ENCODE peak calls at places on chromosomes 4 and X, in eight cellular contexts. Y is tibial nerve, A is right cardiac atrium, G is pancreas, Z is SK-N-SH, O is mammary epithelial cell, C is ovary, E is mesendoderm. H is an unnamed sample.

GRCh38 chr4:173827707-173828106 is 297.7 kb upstream of the HAND2 start:
- DNase-seq in O (no peak), E (peak; percentile 10), A (no peak), Y (no peak), Z (no peak), C (no peak), G (no peak), H (no peak)

GRCh38 chr4:179353791-179354190 is 1911.6 kb upstream of the AGA start:
- DNase-seq in Y (no peak), E (no peak), A (no peak), C (no peak), Z (no peak), O (no peak), G (no peak), H (no peak)

GRCh38 chrX:39577976-39578962 is 519.5 kb downstream of the BCOR start:
- DNase-seq in E (no peak), Y (peak; percentile 5), Z (no peak), O (no peak), G (no peak), C (peak; percentile 49), A (peak; percentile 79), H (no peak)

GRCh38 chrX:107537815-107538214 is 88.4 kb downstream of the FRMPD3 start:
- DNase-seq in A (peak; percentile 30), Y (peak; percentile 37), Z (peak; percentile 21), C (no peak), O (peak; percentile 27), G (no peak), E (peak; percentile 67), H (peak; percentile 1)

GRCh38 chr4:7570156-7570778 is 135.5 kb upstream of the PSAPL1 start:
- DNase-seq in O (no peak), E (no peak), A (no peak), Z (no peak), C (no peak), G (no peak), Y (no peak), H (no peak)

GRCh38 chrX:117744958-117745357 is 371.7 kb downstream of the KLHL13 start:
- DNase-seq in A (no peak), C (no peak), Y (no peak), Z (no peak), G (no peak), E (no peak), O (no peak), H (no peak)

GRCh38 chr4:172962564-172963353 is 205.9 kb upstream of the GALNT7 start:
- DNase-seq in E (no peak), Y (no peak), C (no peak), O (peak; percentile 22), G (no peak), Z (no peak), A (no peak), H (peak; percentile 55)

GRCh38 chr4:113674251-113674650 is 87.3 kb downstream of the CAMK2D start:
- DNase-seq in Z (no peak), C (no peak), Y (peak; percentile 30), O (no peak), E (no peak), A (no peak), G (no peak), H (peak; percentile 16)

GRCh38 chr4:1298461-1298860 is 8.8 kb downstream of the MAEA start:
- DNase-seq in A (peak; percentile 21), E (no peak), G (no peak), O (no peak), Y (no peak), Z (no peak), C (no peak), H (no peak)

GRCh38 chr4:86973668-86974067 is 38.9 kb downstream of the AFF1 start:
- DNase-seq in Y (no peak), A (no peak), G (no peak), O (no peak), E (no peak), Z (no peak), C (no peak), H (no peak)

GRCh38 chr4:16991455-16991854 is 93.0 kb upstream of the LDB2 start:
- DNase-seq in A (no peak), Z (no peak), E (no peak), O (no peak), G (no peak), C (no peak), Y (no peak), H (no peak)

GRCh38 chrX:151386838-151387459 is 10.1 kb upstream of the VMA21 start:
- DNase-seq in Z (no peak), G (no peak), O (no peak), C (no peak), E (no peak), A (peak; percentile 44), Y (no peak), H (peak; percentile 39)

GRCh38 chr4:14336656-14337055 is 665.6 kb upstream of the CPEB2 start:
- DNase-seq in E (no peak), A (no peak), O (peak; percentile 53), Z (no peak), G (no peak), Y (no peak), C (no peak), H (no peak)

GRCh38 chr4:37693450-37694190 is 7.4 kb upstream of the RELL1 start:
- DNase-seq in O (peak; percentile 77), Y (no peak), G (no peak), Z (no peak), E (no peak), A (no peak), C (no peak), H (peak; percentile 50)

GRCh38 chr4:945274-946102 is 13.2 kb downstream of the TMEM175 start:
- DNase-seq in E (peak; percentile 45), Z (peak; percentile 19), A (no peak), O (no peak), G (peak; percentile 36), C (peak; percentile 6), Y (no peak), H (no peak)

GRCh38 chr4:156528216-156528615 is 443.4 kb downstream of the PDGFC start:
- DNase-seq in E (no peak), Z (no peak), C (no peak), O (no peak), Y (no peak), A (no peak), G (no peak), H (no peak)

GRCh38 chr4:2469192-2469984 is 482 bp downstream of the RNF4 start:
- DNase-seq in Z (peak; percentile 72), G (peak; percentile 75), A (peak; percentile 79), O (peak; percentile 42), C (peak; percentile 28), Y (peak; percentile 16), E (peak; percentile 60), H (no peak)

GRCh38 chr4:159290321-159291030 is 187.6 kb downstream of the RAPGEF2 start:
- DNase-seq in E (no peak), C (no peak), Z (no peak), G (no peak), Y (no peak), A (no peak), O (peak; percentile 58), H (no peak)

GRCh38 chr4:184357783-184358182 is 116.6 kb downstream of the IRF2 start:
- DNase-seq in A (no peak), Z (no peak), E (no peak), C (no peak), Y (no peak), G (no peak), O (no peak), H (no peak)

GRCh38 chr4:105679186-105679585 is 29.3 kb downstream of the INTS12 start:
- DNase-seq in E (no peak), A (no peak), G (no peak), O (no peak), C (no peak), Z (no peak), Y (no peak), H (no peak)

GRCh38 chr4:55838356-55838755 is 15.1 kb upstream of the EXOC1 start:
- DNase-seq in Z (no peak), C (no peak), G (no peak), A (no peak), E (no peak), Y (no peak), O (no peak), H (no peak)

GRCh38 chrX:119235872-119236598 is at the start of gene PGRMC1:
- DNase-seq in E (peak; percentile 86), C (peak; percentile 84), Z (peak; percentile 92), O (peak; percentile 67), A (peak; percentile 92), G (peak; percentile 88), Y (peak; percentile 72), H (peak; percentile 8)

GRCh38 chrX:119234931-119235555 is 1.0 kb upstream of the PGRMC1 start:
- DNase-seq in G (no peak), E (peak; percentile 66), O (no peak), Y (peak; percentile 5), C (peak; percentile 22), Z (no peak), A (peak; percentile 59), H (no peak)

GRCh38 chrX:119238557-119238956 is 2.5 kb downstream of the PGRMC1 start:
- DNase-seq in A (no peak), G (no peak), Z (no peak), O (peak; percentile 2), C (no peak), E (no peak), Y (no peak), H (no peak)

GRCh38 chrX:119236599-119237525 is 777 bp downstream of the PGRMC1 start:
- DNase-seq in Y (peak; percentile 12), A (peak; percentile 62), E (peak; percentile 26), Z (peak; percentile 59), G (peak; percentile 69), C (peak; percentile 28), O (peak; percentile 49), H (peak; percentile 45)

GRCh38 chrX:119237526-119238035 is 1.5 kb downstream of the PGRMC1 start:
- DNase-seq in C (no peak), Z (no peak), Y (no peak), O (no peak), A (no peak), E (peak; percentile 49), G (no peak), H (no peak)
- H3K27ac ChIP-seq in C (no peak overlapping the region), Z (no peak overlapping the region), Y (peak overlapping the region; percentile 94), O (peak overlapping the region; percentile 56), A (no peak overlapping the region), E (no peak overlapping the region), G (no peak overlapping the region), H (peak overlapping the region; percentile 42)

GRCh38 chrX:133527825-133528224 is 112.5 kb upstream of the GPC4 start:
- DNase-seq in O (no peak), G (no peak), Z (no peak), A (no peak), C (no peak), Y (no peak), E (no peak), H (no peak)
- H3K27ac ChIP-seq in O (no peak overlapping the region), G (no peak overlapping the region), Z (no peak overlapping the region), A (no peak overlapping the region), C (no peak overlapping the region), Y (no peak overlapping the region), E (no peak overlapping the region), H (no peak overlapping the region)

DNA sequence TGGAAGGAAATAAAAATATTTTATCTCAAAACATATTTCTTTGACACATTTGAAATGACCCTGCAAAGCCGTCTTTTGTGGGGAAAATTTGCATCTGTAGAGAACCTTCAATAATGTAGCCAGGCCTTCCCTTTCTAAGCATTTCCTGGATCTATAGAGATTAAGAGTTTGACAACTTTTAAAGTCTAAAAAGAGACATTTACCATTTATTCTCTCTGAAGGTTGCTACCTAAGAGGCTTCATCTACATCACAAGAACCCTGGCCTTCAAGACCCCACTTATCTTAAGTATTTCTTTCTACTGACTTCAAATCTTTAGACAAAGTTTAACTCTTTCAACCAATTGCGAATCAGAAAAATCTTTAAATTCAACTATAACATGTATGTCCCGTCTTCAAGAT is 1639.8 kb downstream of the RPA4 start:
- DNase-seq in O (no peak), Y (no peak), G (no peak), Z (no peak), A (no peak), E (no peak), C (no peak), H (no peak)
- H3K27ac ChIP-seq in O (no peak overlapping the region), Y (no peak overlapping the region), G (no peak overlapping the region), Z (no peak overlapping the region), A (no peak overlapping the region), E (no peak overlapping the region), C (no peak overlapping the region), H (no peak overlapping the region)

GRCh38 chr4:38949416-38950051 is 81.9 kb downstream of the FAM114A1 start:
- DNase-seq in Y (no peak), E (peak; percentile 18), G (no peak), A (no peak), Z (no peak), O (peak; percentile 67), C (no peak), H (peak; percentile 16)
- H3K27ac ChIP-seq in Y (no peak overlapping the region), E (no peak overlapping the region), G (no peak overlapping the region), A (no peak overlapping the region), Z (no peak overlapping the region), O (peak overlapping the region; percentile 57), C (no peak overlapping the region), H (peak overlapping the region; percentile 76)

H was measured in epithelial cell of prostate.